ENCODE peak calls at places on chromosome 21, in six cellular contexts. N, G, C, P, T and V are unnamed samples.

GRCh38 chr21:45151484-45152115 is 77.2 kb downstream of the ADARB1 start:
- DNase-seq in N (no peak), G (no peak), C (no peak), P (no peak), T (no peak), V (peak; percentile 22)

GRCh38 chr21:32206631-32207030 is 72.2 kb downstream of the MIS18A start:
- DNase-seq in N (no peak), G (no peak), C (no peak), P (no peak), T (no peak), V (no peak)

GRCh38 chr21:43362306-43362927 is 64.5 kb downstream of the SIK1 start:
- DNase-seq in N (peak; percentile 87), G (peak; percentile 70), C (no peak), P (no peak), T (peak; percentile 64), V (peak; percentile 52)

GRCh38 chr21:27769763-27770162 is 802.9 kb upstream of the ADAMTS5 start:
- DNase-seq in N (no peak), G (no peak), C (no peak), P (no peak), T (no peak), V (peak; percentile 13)

GRCh38 chr21:38504056-38504455 is 5.8 kb upstream of the ERG start:
- DNase-seq in N (no peak), G (no peak), C (no peak), P (no peak), T (no peak), V (no peak)

GRCh38 chr21:45991606-45992301 is 10.2 kb downstream of the COL6A1 start:
- DNase-seq in N (peak; percentile 23), G (no peak), C (no peak), P (no peak), T (peak; percentile 20), V (no peak)

GRCh38 chr21:34513109-34513675 is 1.2 kb upstream of the KCNE1 start:
- DNase-seq in N (no peak), G (no peak), C (no peak), P (no peak), T (no peak), V (peak; percentile 66)

GRCh38 chr21:33314096-33314495 is 10.7 kb upstream of the IFNAR1 start:
- DNase-seq in N (no peak), G (no peak), C (peak; percentile 78), P (no peak), T (no peak), V (no peak)

GRCh38 chr21:33332143-33332542 is 7.4 kb downstream of the IFNAR1 start:
- DNase-seq in N (no peak), G (no peak), C (no peak), P (no peak), T (no peak), V (no peak)

GRCh38 chr21:44349416-44349846 is 4.0 kb upstream of the TRPM2 start:
- DNase-seq in N (no peak), G (no peak), C (no peak), P (no peak), T (no peak), V (no peak)

GRCh38 chr21:29360799-29361765 is 62.4 kb downstream of the BACH1 start:
- DNase-seq in N (no peak), G (no peak), C (no peak), P (no peak), T (no peak), V (peak; percentile 14)

GRCh38 chr21:37338671-37339526 is 27.7 kb upstream of the DYRK1A start:
- DNase-seq in N (peak; percentile 64), G (no peak), C (peak; percentile 86), P (peak; percentile 90), T (peak; percentile 26), V (peak; percentile 34)

GRCh38 chr21:34367320-34367935 is 3.6 kb downstream of the KCNE2 start:
- DNase-seq in N (no peak), G (no peak), C (peak; percentile 52), P (no peak), T (no peak), V (peak; percentile 69)

GRCh38 chr21:16751705-16752104 is 761.1 kb upstream of the CXADR start:
- DNase-seq in N (no peak), G (no peak), C (no peak), P (no peak), T (no peak), V (no peak)

GRCh38 chr21:46002841-46003574 is 21.4 kb downstream of the COL6A1 start:
- DNase-seq in N (peak; percentile 43), G (no peak), C (no peak), P (no peak), T (no peak), V (no peak)